ENCODE peak calls at places on chromosome 9, in four cellular contexts. S, I, Q and H are unnamed samples. For H3K4me1, the result is how much of the 10 kb centered on the place peaks cover.

GRCh38 chr9:125425901-125426515 is 164.4 kb downstream of the GAPVD1 start:
- DNase-seq in S (no peak), Q (peak), I (no peak), H (no peak)

GRCh38 chr9:96646081-96646991 is 8.8 kb downstream of the PRXL2C start:
- DNase-seq in Q (no peak), I (no peak), S (no peak), H (no peak)

GRCh38 chr9:7799234-7799933 is at the start of gene DMAC1:
- DNase-seq in Q (peak), I (peak), S (no peak), H (no peak)

GRCh38 chr9:113979713-113980086 is 98.4 kb downstream of the AMBP start:
- DNase-seq in I (no peak), Q (no peak), S (no peak), H (no peak)

GRCh38 chr9:109986423-109987055 is 206.5 kb downstream of the PALM2AKAP2 start:
- DNase-seq in I (no peak), Q (no peak), S (no peak), H (no peak)

GRCh38 chr9:4422495-4422894 is 67.8 kb upstream of the SLC1A1 start:
- DNase-seq in I (no peak), Q (no peak), S (no peak), H (no peak)

GRCh38 chr9:127182901-127183746 is 60.7 kb upstream of the ANGPTL2 start:
- DNase-seq in S (no peak), Q (peak), I (no peak), H (no peak)

GRCh38 chr9:76654575-76654974 is 109.7 kb upstream of the PCA3 start:
- DNase-seq in Q (no peak), I (no peak), S (no peak), H (no peak)

GRCh38 chr9:136848393-136849037 is 694 bp upstream of the PHPT1 start:
- DNase-seq in I (peak), S (no peak), Q (no peak), H (no peak)

DNA sequence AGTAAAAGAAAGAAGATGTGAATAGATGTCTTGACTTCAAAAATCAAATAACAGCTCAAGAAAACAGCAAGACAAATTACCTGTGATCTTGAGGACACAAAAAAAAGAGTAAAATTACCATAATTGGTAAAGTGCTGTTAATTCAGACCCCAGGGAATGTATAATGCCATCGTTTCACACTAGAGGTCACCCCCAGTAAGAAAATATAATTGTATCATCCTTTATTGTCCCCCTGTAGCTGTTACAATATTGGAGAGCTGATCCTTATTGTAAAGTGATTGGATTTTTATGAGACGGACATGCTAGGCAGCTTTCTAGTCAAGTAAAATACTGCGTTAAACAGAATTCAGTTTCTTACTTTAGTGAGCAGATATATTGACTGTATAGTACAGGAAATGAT is 377.0 kb downstream of the TLE1 start:
- DNase-seq in I (no peak), Q (no peak), S (no peak), H (no peak)
- TF ChIP-seq CTCF in I (no peak), Q (peak), S (no peak), H (no peak)

GRCh38 chr9:68967800-68968199 is 46.1 kb downstream of the PRKACG start:
- DNase-seq in I (no peak), S (no peak), Q (no peak), H (no peak)
- H3K4me1 ChIP-seq in I (under half), S (under half), Q (under half), H (under half)

DNA sequence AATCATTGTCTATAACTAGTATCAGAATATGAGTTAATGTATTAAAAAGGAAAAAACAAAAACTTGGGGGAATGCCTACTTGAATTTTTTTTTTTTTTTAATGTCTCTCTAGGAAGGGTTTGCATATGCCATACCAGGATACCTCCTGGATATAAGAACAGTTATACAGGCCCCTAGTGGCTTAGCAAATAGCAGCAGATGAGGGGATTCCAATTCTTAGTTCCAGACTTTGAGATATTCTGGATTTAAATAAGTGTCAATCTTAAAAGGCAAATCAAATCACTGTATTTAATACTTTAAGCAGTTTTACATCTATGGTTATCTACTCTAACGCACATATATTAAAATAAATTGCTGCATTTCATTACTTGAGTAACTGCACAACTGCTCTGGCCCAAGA is 1055.5 kb upstream of the DMAC1 start:
- DNase-seq in S (no peak), Q (no peak), I (no peak), H (no peak)
- TF ChIP-seq CTCF in S (no peak), Q (peak), I (no peak), H (no peak)

DNA sequence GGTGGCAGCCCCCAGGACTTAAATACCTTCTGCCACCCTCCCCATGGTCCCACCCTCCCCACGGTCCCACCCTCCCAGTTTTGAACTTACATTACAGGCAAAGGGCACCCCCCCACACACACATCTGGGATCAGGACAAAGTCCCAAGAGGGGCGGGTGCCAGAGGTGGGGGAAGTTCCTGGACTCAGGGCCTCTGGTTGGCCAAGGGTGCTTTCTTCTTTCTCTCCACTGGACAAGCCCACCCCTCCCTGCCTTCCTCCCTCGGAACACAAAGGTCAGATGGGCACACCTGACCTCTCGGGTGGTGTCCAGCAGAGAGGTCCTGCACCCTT is 19.1 kb upstream of the RALGDS start:
- DNase-seq in Q (no peak), I (peak), S (no peak), H (no peak)
- H3K4me1 ChIP-seq in Q (under half), I (half or more), S (half or more), H (under half)

DNA sequence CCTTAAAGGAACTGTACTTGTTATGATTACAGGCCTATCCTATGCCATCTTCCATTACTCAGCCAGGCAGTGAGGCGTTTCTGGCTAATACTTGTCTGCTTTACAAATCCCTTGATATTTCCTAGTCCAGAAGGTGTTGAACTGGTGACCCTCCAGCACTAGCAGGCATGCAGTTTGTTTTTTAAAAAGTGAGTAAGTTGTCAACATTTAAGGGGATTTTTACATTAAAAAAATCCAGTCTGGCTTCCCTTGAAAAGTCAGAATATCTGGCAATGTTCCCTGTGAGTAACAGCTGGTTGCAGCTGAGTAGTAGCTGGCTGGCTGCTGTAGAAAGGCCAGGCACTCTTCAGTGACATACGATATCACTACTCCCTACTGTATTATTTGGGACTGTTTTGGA is 21.8 kb downstream of the GRIN3A start:
- DNase-seq in S (no peak), Q (no peak), I (no peak), H (no peak)
- TF ChIP-seq CTCF in S (no peak), Q (no peak), I (no peak), H (no peak)

GRCh38 chr9:87597710-87598200 is 100.1 kb downstream of the DAPK1 start:
- DNase-seq in Q (no peak), I (no peak), S (no peak), H (no peak)
- H3K4me1 ChIP-seq in Q (under half), I (under half), S (under half), H (under half)

DNA sequence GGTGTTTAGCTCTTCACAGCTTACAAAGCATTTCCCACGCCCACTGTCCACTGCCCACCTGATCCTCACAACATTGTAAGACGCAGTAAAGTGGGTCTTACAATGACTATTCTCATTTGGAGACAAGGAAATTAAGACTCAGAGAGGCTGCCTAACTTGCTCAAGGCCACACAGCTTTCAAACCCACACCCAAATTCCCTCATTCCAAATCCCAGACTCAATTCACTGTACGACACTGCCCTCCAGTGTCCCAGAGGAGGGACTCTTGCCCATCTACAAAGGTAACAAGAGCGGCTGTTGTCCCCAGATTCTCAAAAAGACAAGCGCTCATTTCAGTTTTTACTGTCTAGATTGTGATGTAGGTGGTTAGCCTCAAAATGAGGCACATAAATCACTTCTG is 184.6 kb downstream of the ACTL7B start:
- DNase-seq in I (no peak), Q (no peak), S (no peak), H (no peak)
- TF ChIP-seq CTCF in I (no peak), Q (peak), S (peak), H (no peak)

GRCh38 chr9:121266906-121267650 is 884 bp upstream of the GSN start:
- DNase-seq in Q (no peak), S (no peak), I (no peak), H (no peak)
- H3K4me1 ChIP-seq in Q (under half), S (half or more), I (under half), H (under half)

GRCh38 chr9:99823392-99824377 is 2.0 kb downstream of the NR4A3 start:
- DNase-seq in Q (peak), I (peak), S (peak), H (no peak)

GRCh38 chr9:99826579-99826978 is 4.9 kb downstream of the NR4A3 start:
- DNase-seq in S (no peak), Q (no peak), I (no peak), H (no peak)

GRCh38 chr9:99822596-99823391 is 1.1 kb downstream of the NR4A3 start:
- DNase-seq in S (no peak), Q (no peak), I (peak), H (no peak)

GRCh38 chr9:99825158-99826046 is 3.7 kb downstream of the NR4A3 start:
- DNase-seq in S (no peak), Q (no peak), I (peak), H (no peak)

DNA sequence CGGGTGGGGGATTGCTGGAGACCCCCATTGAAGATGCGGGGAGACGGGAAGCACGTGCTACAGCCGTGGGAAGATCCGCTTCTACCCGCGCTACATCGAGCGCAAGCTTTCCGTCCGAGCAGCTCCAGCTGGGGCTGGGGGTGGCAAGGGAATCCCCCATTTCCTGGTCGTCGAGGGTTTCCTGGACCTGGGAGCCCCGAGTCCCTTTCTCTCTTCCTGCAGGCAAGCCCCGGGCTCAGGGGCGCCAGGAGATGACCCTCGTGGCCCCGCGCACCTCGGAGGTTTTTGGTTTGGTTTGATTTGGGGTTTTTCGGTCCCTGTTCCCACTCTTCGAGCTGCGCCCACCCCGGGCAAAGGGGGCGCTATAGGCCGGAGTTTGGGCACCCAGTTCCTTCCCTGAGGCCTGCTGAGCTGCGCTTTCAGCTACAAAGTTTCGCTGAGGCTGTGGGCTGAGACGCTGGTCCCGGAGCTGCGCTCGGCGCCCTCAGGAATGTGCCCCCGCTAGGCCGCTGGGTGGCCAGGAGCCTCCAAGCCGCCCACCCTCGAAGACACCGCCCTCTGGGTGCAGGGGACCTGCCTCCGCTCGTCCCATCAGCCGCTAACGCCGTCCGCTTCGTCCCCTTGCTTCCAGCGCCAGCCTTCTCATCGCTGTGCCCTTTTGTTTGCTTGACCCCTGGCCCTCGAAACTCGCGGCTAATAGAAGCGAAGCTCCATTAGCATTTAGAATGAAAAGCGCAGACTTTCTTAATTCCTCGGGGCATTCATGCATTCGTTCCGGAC is 2.9 kb downstream of the NR4A3 start:
- DNase-seq in Q (no peak), I (peak), S (peak), H (no peak)
- TF ChIP-seq CTCF in Q (peak), I (peak), S (no peak), H (no peak)

DNA sequence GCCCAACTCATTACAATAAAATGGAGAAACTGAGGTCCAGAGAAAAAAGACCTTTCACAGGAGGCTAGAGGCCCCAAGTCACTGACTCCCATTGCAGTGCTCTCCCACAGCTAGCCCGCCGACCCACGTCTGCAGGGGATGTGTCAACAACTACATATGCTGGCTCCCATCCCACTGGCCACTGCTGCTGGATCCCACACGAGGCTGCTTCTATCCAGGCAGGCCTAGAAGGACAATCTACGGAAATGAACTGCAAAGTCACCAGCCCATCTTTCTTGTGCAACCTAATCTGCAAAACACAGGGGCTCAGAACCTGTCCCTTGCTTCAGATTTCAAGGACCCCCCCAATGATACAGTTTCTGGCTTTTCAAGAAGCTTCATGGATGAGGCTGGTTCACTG is 24.0 kb downstream of the RAPGEF1 start:
- DNase-seq in Q (no peak), I (no peak), S (no peak), H (no peak)
- H3K4me1 ChIP-seq in Q (under half), I (under half), S (half or more), H (under half)